ENCODE peak calls at places on chromosomes 1 and 21, in five cellular contexts. M is fibroblast of lung, I is testis, W is ovary, Q is psoas muscle. K is an unnamed sample.

GRCh38 chr21:28793043-28793442 is 199.6 kb downstream of the LTN1 start:
- DNase-seq in W (no peak), I (no peak), Q (no peak), M (peak; percentile 21), K (no peak)

GRCh38 chr1:10835423-10836421 is 39.3 kb upstream of the CASZ1 start:
- DNase-seq in W (no peak), M (peak; percentile 66), I (no peak), Q (peak; percentile 57), K (no peak)

GRCh38 chr1:152777510-152778137 is 2.7 kb downstream of the LCE1F start:
- DNase-seq in W (no peak), M (no peak), I (no peak), Q (no peak), K (no peak)

GRCh38 chr1:110593905-110594304 is 12.3 kb downstream of the KCNA2 start:
- DNase-seq in Q (no peak), W (no peak), M (no peak), I (no peak), K (no peak)

GRCh38 chr1:57279909-57280666 is 143.8 kb downstream of the DAB1 start:
- DNase-seq in Q (no peak), I (no peak), W (no peak), M (peak; percentile 10), K (peak; percentile 51)

GRCh38 chr1:1240822-1241587 is 5.5 kb downstream of the C1QTNF12 start:
- DNase-seq in M (no peak), W (no peak), I (no peak), Q (no peak), K (no peak)

GRCh38 chr1:2985121-2985561 is 36.1 kb upstream of the ACTRT2 start:
- DNase-seq in W (no peak), I (no peak), Q (no peak), M (no peak), K (no peak)

GRCh38 chr1:93623875-93624274 is 57.8 kb downstream of the BCAR3 start:
- DNase-seq in M (peak; percentile 88), Q (no peak), I (no peak), W (no peak), K (peak; percentile 44)

GRCh38 chr1:242802973-242803372 is 278.5 kb upstream of the PLD5 start:
- DNase-seq in M (no peak), W (no peak), I (no peak), Q (no peak), K (no peak)

GRCh38 chr1:72111662-72112061 is 170.7 kb downstream of the NEGR1 start:
- DNase-seq in I (no peak), M (no peak), Q (no peak), W (no peak), K (no peak)

GRCh38 chr1:23593556-23594148 is 34.4 kb upstream of the ID3 start:
- DNase-seq in W (no peak), M (peak; percentile 63), Q (peak; percentile 31), I (no peak), K (peak; percentile 67)

GRCh38 chr1:1550591-1551432 is 10.4 kb upstream of the TMEM240 start:
- DNase-seq in M (no peak), Q (no peak), I (peak; percentile 50), W (no peak), K (no peak)

GRCh38 chr1:2133879-2134215 is 60.7 kb downstream of the FAAP20 start:
- DNase-seq in I (no peak), M (no peak), W (no peak), Q (no peak), K (no peak)

GRCh38 chr1:95723346-95723745 is 489.3 kb downstream of the RWDD3 start:
- DNase-seq in Q (no peak), I (no peak), M (no peak), W (no peak), K (no peak)

GRCh38 chr1:119440908-119441307 is 26.0 kb downstream of the HSD3B2 start:
- DNase-seq in Q (no peak), W (no peak), M (no peak), I (no peak), K (no peak)

GRCh38 chr21:42475526-42476492 is 20.2 kb downstream of the RSPH1 start:
- DNase-seq in W (no peak), I (no peak), M (no peak), Q (no peak), K (no peak)

GRCh38 chr21:45876381-45877159 is 105.0 kb upstream of the COL6A1 start:
- DNase-seq in M (no peak), W (peak; percentile 6), I (no peak), Q (no peak), K (no peak)

GRCh38 chr1:44101356-44101755 is 17.3 kb upstream of the KLF17 start:
- DNase-seq in W (no peak), M (peak; percentile 47), I (no peak), Q (no peak), K (no peak)

GRCh38 chr1:227465256-227465655 is 98.1 kb upstream of the ZNF678 start:
- DNase-seq in Q (no peak), W (no peak), I (no peak), M (no peak), K (no peak)
- TF ChIP-seq CTCF in Q (no peak), W (no peak), I (no peak), M (no peak), K (no peak)

GRCh38 chr1:90714521-90714951 is 2.6 kb downstream of the BARHL2 start:
- DNase-seq in W (no peak), M (no peak), I (no peak), Q (no peak), K (no peak)
- H3K27me3 ChIP-seq in W (no peaks in the 10 kb centered on the region), M (peaks cover 81% of the 10 kb centered on the region), I (peaks cover 1% of the 10 kb centered on the region), Q (peaks cover 97% of the 10 kb centered on the region), K (peaks cover 86% of the 10 kb centered on the region)

DNA sequence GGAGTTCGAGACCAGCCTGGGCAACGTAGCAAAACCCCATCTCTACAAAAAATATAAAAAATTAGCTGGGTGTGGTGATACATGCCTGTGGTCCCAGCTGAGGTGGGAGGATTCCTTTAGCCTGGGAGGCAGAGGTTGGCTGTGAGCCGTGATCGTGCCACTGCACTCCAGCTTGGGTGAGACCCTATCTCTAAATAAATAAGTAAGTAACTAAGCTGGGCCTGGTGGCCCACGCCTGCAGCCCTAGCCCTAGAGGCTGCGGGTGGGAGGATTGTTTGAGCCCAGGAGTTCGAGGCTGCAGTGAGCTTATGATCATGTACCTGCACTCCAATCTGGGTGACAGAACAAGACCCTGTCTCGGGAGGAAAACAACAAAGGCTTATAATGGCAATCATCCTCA is 4.6 kb downstream of the CLIC4 start:
- DNase-seq in Q (no peak), I (peak; percentile 25), M (peak; percentile 47), W (no peak), K (no peak)
- H3K4me3 ChIP-seq in Q (no peak overlapping the region), I (no peak overlapping the region), M (no peak overlapping the region), W (no peak overlapping the region), K (no peak overlapping the region)

DNA sequence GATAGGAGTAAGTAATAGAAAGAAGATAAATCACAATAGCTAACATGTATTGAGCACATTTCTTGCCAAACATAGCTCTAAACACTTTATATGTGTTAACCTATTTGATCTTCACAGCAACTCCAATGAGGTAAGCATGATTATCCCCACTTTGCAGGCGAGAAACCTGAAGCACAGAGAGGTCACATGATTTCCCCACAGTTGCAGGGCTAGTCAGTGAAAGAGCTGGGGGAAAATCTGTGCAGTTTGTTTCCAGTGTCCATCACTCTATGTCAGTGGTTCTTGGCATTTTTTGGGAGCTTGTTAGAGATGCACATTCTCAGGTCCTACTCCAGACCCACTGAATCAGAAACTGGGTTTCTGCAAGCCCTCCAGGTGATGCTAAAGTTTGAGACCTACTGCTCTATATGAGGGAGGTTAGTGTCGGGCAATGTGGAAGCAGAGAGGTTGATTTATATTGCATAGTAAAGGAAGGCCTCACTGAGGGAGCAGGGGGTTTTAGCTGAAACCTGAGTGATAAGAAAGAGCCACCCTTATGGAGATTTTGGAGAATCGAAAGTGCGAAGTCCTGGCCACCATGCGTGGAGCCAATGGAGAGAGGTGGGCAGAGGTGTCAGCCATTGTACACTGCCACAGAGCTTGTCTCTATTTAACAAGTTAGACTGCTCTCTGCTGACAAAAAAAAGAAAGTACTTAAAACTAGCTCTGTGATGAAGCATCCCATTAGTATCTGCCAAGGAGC is 20.9 kb downstream of the MCOLN3 start:
- DNase-seq in I (peak; percentile 17), Q (no peak), M (peak; percentile 10), W (no peak), K (no peak)
- TF ChIP-seq CTCF in I (no peak), Q (no peak), M (peak; percentile 2), W (no peak), K (no peak)

GRCh38 chr1:4820543-4820942 is 166.1 kb downstream of the AJAP1 start:
- DNase-seq in W (no peak), Q (no peak), I (no peak), M (no peak), K (no peak)
- H3K27me3 ChIP-seq in W (no peaks in the 10 kb centered on the region), Q (no peaks in the 10 kb centered on the region), I (no peaks in the 10 kb centered on the region), M (no peaks in the 10 kb centered on the region), K (no peaks in the 10 kb centered on the region)